ENCODE peak calls at places on chromosomes 5 and 9, in four cellular contexts. One of them, this sample, is unnamed.

GRCh38 chr5:13866792-13867191 is 77.7 kb downstream of the DNAH5 start:
- DNase-seq in AG09309: no peak
- DNase-seq in CD4-positive, alpha-beta memory T cell: no peak
- DNase-seq in kidney epithelial cell: no peak
- DNase-seq in this sample: no peak

GRCh38 chr9:121059998-121060636 is 10.0 kb upstream of the C5 start:
- DNase-seq in AG09309: no peak
- DNase-seq in CD4-positive, alpha-beta memory T cell: peak
- DNase-seq in kidney epithelial cell: peak
- DNase-seq in this sample: peak

GRCh38 chr5:72511371-72512178 is 4.4 kb upstream of the ZNF366 start:
- DNase-seq in AG09309: no peak
- DNase-seq in CD4-positive, alpha-beta memory T cell: no peak
- DNase-seq in kidney epithelial cell: no peak
- DNase-seq in this sample: no peak

GRCh38 chr5:137039939-137040515 is 459.1 kb downstream of the SPOCK1 start:
- DNase-seq in AG09309: no peak
- DNase-seq in CD4-positive, alpha-beta memory T cell: no peak
- DNase-seq in kidney epithelial cell: no peak
- DNase-seq in this sample: no peak

GRCh38 chr9:112790231-112790774 is 39.7 kb downstream of the SNX30 start:
- DNase-seq in AG09309: no peak
- DNase-seq in CD4-positive, alpha-beta memory T cell: no peak
- DNase-seq in kidney epithelial cell: no peak
- DNase-seq in this sample: no peak

GRCh38 chr9:115035872-115036612 is 81.9 kb downstream of the TNC start:
- DNase-seq in AG09309: peak
- DNase-seq in CD4-positive, alpha-beta memory T cell: no peak
- DNase-seq in kidney epithelial cell: peak
- DNase-seq in this sample: no peak

GRCh38 chr9:105637787-105638395 is 24.4 kb upstream of the TAL2 start:
- DNase-seq in AG09309: no peak
- DNase-seq in CD4-positive, alpha-beta memory T cell: no peak
- DNase-seq in kidney epithelial cell: no peak
- DNase-seq in this sample: no peak

GRCh38 chr9:18072967-18073366 is 401.0 kb upstream of the ADAMTSL1 start:
- DNase-seq in AG09309: no peak
- DNase-seq in CD4-positive, alpha-beta memory T cell: no peak
- DNase-seq in kidney epithelial cell: no peak
- DNase-seq in this sample: no peak

DNA sequence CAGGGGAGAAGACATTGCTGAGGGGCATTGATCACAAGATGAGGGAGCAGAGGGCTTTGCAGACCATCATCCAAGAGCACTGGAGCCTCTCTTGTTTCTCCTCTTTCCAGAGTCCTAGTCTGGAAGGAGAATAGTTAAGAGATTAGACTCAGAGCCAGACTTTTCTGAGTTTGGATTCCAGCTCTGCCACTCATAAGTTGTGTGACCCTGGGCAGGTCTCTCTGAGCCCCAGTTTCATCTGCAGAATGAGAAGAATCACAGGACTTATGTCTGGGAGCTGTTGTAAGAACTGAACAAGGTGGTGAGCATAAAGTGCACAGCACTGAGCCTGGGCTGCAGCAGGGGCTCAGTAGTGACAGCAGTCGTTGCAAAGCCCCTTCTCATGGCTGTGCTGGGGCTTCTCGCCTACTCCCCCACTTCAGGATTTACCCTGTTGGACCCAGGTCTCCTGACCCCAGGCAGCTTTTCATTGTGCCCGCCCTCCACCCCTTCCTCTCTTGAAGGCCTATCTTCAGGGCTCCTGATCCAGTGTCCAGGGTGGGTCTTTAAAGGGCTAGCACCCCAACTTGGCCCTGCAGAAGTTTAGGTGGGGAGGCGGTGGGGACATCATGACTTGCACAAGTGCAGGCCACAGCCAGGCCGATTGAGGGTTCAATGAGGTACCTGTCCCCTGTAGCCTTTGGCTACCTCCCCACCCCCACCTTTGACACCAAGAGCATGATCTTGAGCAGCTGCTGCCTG is 1.5 kb downstream of the SYNPO start:
- DNase-seq in AG09309: no peak
- DNase-seq in CD4-positive, alpha-beta memory T cell: no peak
- DNase-seq in kidney epithelial cell: no peak
- DNase-seq in this sample: no peak
- H3K4me3 ChIP-seq in AG09309: peak
- H3K4me3 ChIP-seq in CD4-positive, alpha-beta memory T cell: no peak
- H3K4me3 ChIP-seq in kidney epithelial cell: no peak
- H3K4me3 ChIP-seq in this sample: no peak

DNA sequence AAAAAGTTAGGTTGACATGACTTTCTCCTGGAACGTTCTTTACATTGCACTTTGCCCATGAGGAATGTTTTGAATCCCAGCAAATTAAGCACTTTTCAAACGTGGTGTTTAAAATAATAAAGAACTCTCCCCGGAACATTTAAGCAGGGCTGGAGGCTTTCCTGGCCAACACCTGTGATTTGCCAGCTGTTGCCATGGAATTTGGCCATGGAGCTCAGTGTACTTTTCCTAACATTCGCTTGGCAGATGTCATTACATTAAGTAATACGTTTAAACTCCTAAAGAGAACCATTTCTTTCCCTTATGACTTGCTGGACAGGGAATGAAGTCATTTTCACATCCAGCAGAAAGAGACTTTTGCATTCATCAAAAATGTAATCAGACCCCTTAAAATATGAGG is 146.1 kb downstream of the GAS1 start:
- DNase-seq in AG09309: no peak
- DNase-seq in CD4-positive, alpha-beta memory T cell: no peak
- DNase-seq in kidney epithelial cell: no peak
- DNase-seq in this sample: no peak
- H3K4me3 ChIP-seq in AG09309: no peak
- H3K4me3 ChIP-seq in CD4-positive, alpha-beta memory T cell: no peak
- H3K4me3 ChIP-seq in kidney epithelial cell: no peak
- H3K4me3 ChIP-seq in this sample: no peak

GRCh38 chr5:176865964-176866363 is 33.2 kb downstream of the HK3 start:
- DNase-seq in AG09309: no peak
- DNase-seq in CD4-positive, alpha-beta memory T cell: no peak
- DNase-seq in kidney epithelial cell: no peak
- DNase-seq in this sample: no peak
- H3K4me3 ChIP-seq in AG09309: no peak
- H3K4me3 ChIP-seq in CD4-positive, alpha-beta memory T cell: no peak
- H3K4me3 ChIP-seq in kidney epithelial cell: no peak
- H3K4me3 ChIP-seq in this sample: no peak

DNA sequence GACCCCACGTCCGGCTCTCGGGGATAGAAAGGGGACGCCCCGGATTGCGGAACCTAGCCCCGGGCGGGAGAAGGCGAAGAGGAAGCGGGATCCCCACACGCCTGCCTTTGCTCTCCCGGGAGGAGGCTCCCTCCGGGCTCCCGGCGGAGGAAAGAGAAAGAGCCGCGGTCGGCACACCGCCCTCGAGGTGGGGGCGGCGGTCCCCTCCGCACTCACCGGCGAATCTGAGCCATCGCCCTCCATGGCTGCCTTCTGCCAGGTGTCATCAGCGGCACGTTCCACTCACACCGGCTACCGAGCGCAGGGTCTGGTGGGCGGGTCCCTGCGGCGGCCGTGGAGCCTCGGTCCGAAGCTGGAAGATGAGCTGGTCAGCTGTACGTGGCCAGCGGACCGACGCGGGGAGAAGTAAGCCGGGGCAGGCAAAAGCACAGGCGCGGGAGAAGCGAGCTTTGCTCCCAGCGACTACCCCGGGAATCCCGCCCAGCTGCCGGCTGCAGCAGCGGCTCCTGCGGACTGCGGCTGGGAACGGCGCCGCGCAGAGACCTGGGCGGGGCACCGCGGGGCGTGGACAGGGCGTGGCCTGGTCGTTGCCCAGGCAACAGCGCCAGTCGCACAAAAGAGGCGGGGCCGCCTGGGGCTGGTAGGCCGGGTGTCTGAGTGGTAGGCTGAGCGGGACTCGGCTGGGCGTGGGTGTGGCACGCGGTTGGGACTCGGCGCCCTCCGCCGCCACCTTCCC is at the start of gene TRIM36:
- DNase-seq in AG09309: peak
- DNase-seq in CD4-positive, alpha-beta memory T cell: peak
- DNase-seq in kidney epithelial cell: peak
- DNase-seq in this sample: peak
- H3K4me3 ChIP-seq in AG09309: peak
- H3K4me3 ChIP-seq in CD4-positive, alpha-beta memory T cell: peak
- H3K4me3 ChIP-seq in kidney epithelial cell: peak
- H3K4me3 ChIP-seq in this sample: peak

DNA sequence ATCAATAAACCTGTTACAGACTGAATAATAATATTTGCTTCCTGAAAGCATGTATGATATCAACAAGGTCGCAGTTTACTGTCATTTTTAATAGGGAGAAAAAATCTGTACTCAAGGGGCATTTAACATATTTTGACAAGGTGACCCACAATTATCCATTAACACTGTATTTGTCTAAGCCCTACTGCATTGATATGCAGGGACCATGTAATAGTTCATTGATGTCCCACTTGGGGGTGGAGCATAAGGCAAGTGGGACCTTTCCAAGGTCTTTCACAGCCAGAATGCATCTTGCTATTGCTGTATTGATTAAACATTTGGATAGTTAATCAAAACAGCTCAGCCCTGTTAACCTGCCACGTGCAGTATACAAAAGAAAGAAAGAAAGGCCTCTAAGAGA is 502.0 kb downstream of the NR2F1-AS1 start:
- DNase-seq in AG09309: no peak
- DNase-seq in CD4-positive, alpha-beta memory T cell: no peak
- DNase-seq in kidney epithelial cell: no peak
- DNase-seq in this sample: no peak
- H3K4me3 ChIP-seq in AG09309: no peak
- H3K4me3 ChIP-seq in CD4-positive, alpha-beta memory T cell: no peak
- H3K4me3 ChIP-seq in kidney epithelial cell: no peak
- H3K4me3 ChIP-seq in this sample: no peak